ENCODE peak calls at places on chromosomes 4 and X, in nine cellular contexts. E, S, H, C, P, Y, K, R and B are unnamed samples.

GRCh38 chrX:67585401-67585800 is 41.6 kb downstream of the AR start:
- DNase-seq in E (no peak), S (peak), H (peak), C (no peak), P (no peak), Y (no peak), K (no peak), R (no peak), B (no peak)

GRCh38 chr4:13701937-13702446 is 74.5 kb upstream of the BOD1L1 start:
- DNase-seq in E (no peak), S (peak), H (peak), C (no peak), P (peak), Y (no peak), K (no peak), R (no peak), B (no peak)

GRCh38 chr4:34920032-34920431 is 1324.3 kb downstream of the ARAP2 start:
- DNase-seq in E (no peak), S (no peak), H (no peak), C (no peak), P (no peak), Y (no peak), K (no peak), R (no peak), B (no peak)

GRCh38 chrX:130058667-130059066 is 51.6 kb downstream of the ELF4 start:
- DNase-seq in E (no peak), S (no peak), H (no peak), C (no peak), P (no peak), Y (no peak), K (no peak), R (no peak), B (no peak)

GRCh38 chr4:144754562-144755410 is 108.8 kb downstream of the HHIP start:
- DNase-seq in E (no peak), S (peak), H (peak), C (no peak), P (peak), Y (no peak), K (no peak), R (no peak), B (no peak)

GRCh38 chrX:150935466-150935865 is 37.0 kb upstream of the CD99L2 start:
- DNase-seq in E (no peak), S (peak), H (peak), C (no peak), P (peak), Y (no peak), K (no peak), R (no peak), B (no peak)

GRCh38 chr4:52199574-52200338 is 148.7 kb downstream of the SPATA18 start:
- DNase-seq in E (no peak), S (peak), H (peak), C (no peak), P (peak), Y (no peak), K (no peak), R (no peak), B (no peak)

GRCh38 chr4:145979160-145979559 is 40.5 kb upstream of the ZNF827 start:
- DNase-seq in E (no peak), S (no peak), H (no peak), C (no peak), P (no peak), Y (no peak), K (no peak), R (no peak), B (no peak)

GRCh38 chr4:77819409-77819835 is 254 bp upstream of the CNOT6L start:
- DNase-seq in E (no peak), S (no peak), H (peak), C (peak), P (no peak), Y (no peak), K (no peak), R (no peak), B (no peak)

GRCh38 chr4:74370912-74371311 is 6.0 kb downstream of the EREG start:
- DNase-seq in E (no peak), S (peak), H (peak), C (no peak), P (peak), Y (peak), K (no peak), R (no peak), B (no peak)

GRCh38 chrX:10926906-10927305 is 184.2 kb upstream of the HCCS start:
- DNase-seq in E (no peak), S (no peak), H (no peak), C (no peak), P (peak), Y (no peak), K (no peak), R (no peak), B (no peak)

GRCh38 chr4:100421356-100421978 is 96.4 kb downstream of the EMCN start:
- DNase-seq in E (no peak), S (peak), H (peak), C (no peak), P (peak), Y (peak), K (no peak), R (no peak), B (no peak)

GRCh38 chrX:148498067-148498466 is 2.4 kb upstream of the AFF2 start:
- DNase-seq in E (no peak), S (no peak), H (no peak), C (no peak), P (no peak), Y (no peak), K (no peak), R (no peak), B (no peak)

GRCh38 chr4:76736434-76736833 is 161.5 kb downstream of the SOWAHB start:
- DNase-seq in E (no peak), S (peak), H (peak), C (no peak), P (peak), Y (no peak), K (no peak), R (no peak), B (no peak)

GRCh38 chr4:153176938-153177337 is 27.3 kb upstream of the TRIM2 start:
- DNase-seq in E (no peak), S (no peak), H (no peak), C (no peak), P (no peak), Y (no peak), K (no peak), R (no peak), B (no peak)

GRCh38 chr4:56648245-56649151 is 32.6 kb downstream of the HOPX start:
- DNase-seq in E (no peak), S (peak), H (peak), C (no peak), P (peak), Y (no peak), K (no peak), R (no peak), B (no peak)

GRCh38 chrX:14027511-14028019 is 2.1 kb downstream of the GEMIN8 start:
- DNase-seq in E (no peak), S (peak), H (peak), C (no peak), P (peak), Y (no peak), K (no peak), R (no peak), B (no peak)

GRCh38 chrX:56813318-56813837 is 84.3 kb downstream of the NBDY start:
- DNase-seq in E (no peak), S (peak), H (peak), C (no peak), P (peak), Y (no peak), K (peak), R (no peak), B (peak)

GRCh38 chr4:21544410-21544809 is 404.2 kb downstream of the KCNIP4 start:
- DNase-seq in E (no peak), S (no peak), H (no peak), C (no peak), P (no peak), Y (no peak), K (no peak), R (no peak), B (no peak)

GRCh38 chr4:181897935-181898334 is 345.3 kb upstream of the TENM3 start:
- DNase-seq in E (no peak), S (peak), H (peak), C (no peak), P (peak), Y (no peak), K (no peak), R (no peak), B (no peak)

GRCh38 chr4:8504279-8505007 is 63.9 kb downstream of the TRMT44 start:
- DNase-seq in E (peak), S (no peak), H (no peak), C (no peak), P (no peak), Y (no peak), K (no peak), R (no peak), B (no peak)

GRCh38 chr4:42390622-42391355 is 6.5 kb upstream of the SHISA3 start:
- DNase-seq in E (no peak), S (no peak), H (no peak), C (no peak), P (no peak), Y (no peak), K (no peak), R (no peak), B (no peak)

GRCh38 chrX:8341814-8342590 is 122.6 kb upstream of the VCX3B start:
- DNase-seq in E (peak), S (no peak), H (no peak), C (no peak), P (no peak), Y (no peak), K (no peak), R (no peak), B (no peak)

GRCh38 chrX:46704767-46705386 is 54.0 kb downstream of the SLC9A7 start:
- DNase-seq in E (no peak), S (peak), H (peak), C (no peak), P (no peak), Y (no peak), K (no peak), R (no peak), B (no peak)

GRCh38 chr4:42568610-42569207 is 88.2 kb downstream of the ATP8A1 start:
- DNase-seq in E (peak), S (peak), H (peak), C (peak), P (peak), Y (peak), K (peak), R (peak), B (no peak)

GRCh38 chr4:11669156-11669555 is 240.5 kb upstream of the HS3ST1 start:
- DNase-seq in E (no peak), S (peak), H (no peak), C (no peak), P (no peak), Y (no peak), K (no peak), R (no peak), B (no peak)

GRCh38 chr4:128517739-128518510 is 230.3 kb upstream of the PGRMC2 start:
- DNase-seq in E (no peak), S (peak), H (peak), C (no peak), P (peak), Y (peak), K (no peak), R (no peak), B (no peak)

GRCh38 chr4:183249854-183250253 is 70.2 kb downstream of the CLDN22 start:
- DNase-seq in E (peak), S (peak), H (peak), C (no peak), P (peak), Y (no peak), K (no peak), R (no peak), B (no peak)

GRCh38 chr4:180706766-180707165 is 1536.4 kb upstream of the TENM3 start:
- DNase-seq in E (no peak), S (no peak), H (no peak), C (no peak), P (peak), Y (no peak), K (no peak), R (no peak), B (no peak)

GRCh38 chrX:123830309-123830708 is 29.5 kb upstream of the XIAP start:
- DNase-seq in E (no peak), S (peak), H (no peak), C (no peak), P (no peak), Y (no peak), K (no peak), R (no peak), B (no peak)

GRCh38 chr4:15778191-15778741 is at the start of gene CD38:
- DNase-seq in E (no peak), S (no peak), H (peak), C (peak), P (no peak), Y (peak), K (no peak), R (no peak), B (no peak)

GRCh38 chr4:20839957-20840356 is 139.7 kb downstream of the PACRGL start:
- DNase-seq in E (no peak), S (peak), H (peak), C (no peak), P (peak), Y (no peak), K (no peak), R (no peak), B (no peak)

GRCh38 chr4:499563-499962 is 553 bp downstream of the PIGG start:
- DNase-seq in E (no peak), S (no peak), H (peak), C (no peak), P (no peak), Y (no peak), K (no peak), R (no peak), B (no peak)

GRCh38 chr4:75248770-75249467 is 265.3 kb downstream of the RCHY1 start:
- DNase-seq in E (peak), S (no peak), H (no peak), C (no peak), P (no peak), Y (no peak), K (no peak), R (no peak), B (no peak)

GRCh38 chr4:109350121-109350520 is 47.7 kb upstream of the COL25A1 start:
- DNase-seq in E (no peak), S (no peak), H (no peak), C (no peak), P (no peak), Y (no peak), K (no peak), R (no peak), B (no peak)

GRCh38 chrX:41922694-41923171 is 621 bp downstream of the CASK start:
- DNase-seq in E (no peak), S (peak), H (peak), C (peak), P (peak), Y (peak), K (no peak), R (peak), B (no peak)

GRCh38 chr4:139763205-139763604 is 97.6 kb downstream of the MGST2 start:
- DNase-seq in E (no peak), S (no peak), H (no peak), C (no peak), P (no peak), Y (no peak), K (no peak), R (no peak), B (no peak)

GRCh38 chrX:54447461-54447860 is 7.3 kb downstream of the TSR2 start:
- DNase-seq in E (no peak), S (peak), H (peak), C (no peak), P (peak), Y (no peak), K (no peak), R (no peak), B (peak)

GRCh38 chrX:22800360-22800759 is 199.4 kb upstream of the DDX53 start:
- DNase-seq in E (no peak), S (peak), H (peak), C (no peak), P (peak), Y (no peak), K (no peak), R (no peak), B (no peak)